ENCODE peak calls at places on chromosomes 1 and 21, in seven cellular contexts. One of them, this sample, is unnamed.

GRCh38 chr1:156025873-156026272 is 5.1 kb upstream of the SSR2 start:
- DNase-seq in skeletal muscle cell: no peak
- DNase-seq in mesothelial cell of epicardium: no peak
- DNase-seq in stromal cell of bone marrow: peak
- DNase-seq in Kasumi-1: peak
- DNase-seq in substantia nigra: peak
- DNase-seq in mucosa of gallbladder: no peak
- DNase-seq in this sample: no peak

GRCh38 chr1:11862890-11863289 is 4.1 kb upstream of the NPPB start:
- DNase-seq in skeletal muscle cell: no peak
- DNase-seq in mesothelial cell of epicardium: no peak
- DNase-seq in stromal cell of bone marrow: no peak
- DNase-seq in Kasumi-1: peak
- DNase-seq in substantia nigra: no peak
- DNase-seq in mucosa of gallbladder: no peak
- DNase-seq in this sample: no peak

GRCh38 chr1:212062832-212063438 is 27.4 kb downstream of the DTL start:
- DNase-seq in skeletal muscle cell: peak
- DNase-seq in mesothelial cell of epicardium: no peak
- DNase-seq in stromal cell of bone marrow: peak
- DNase-seq in Kasumi-1: peak
- DNase-seq in substantia nigra: no peak
- DNase-seq in mucosa of gallbladder: no peak
- DNase-seq in this sample: no peak

GRCh38 chr1:201116091-201116490 is 3.9 kb upstream of the CACNA1S start:
- DNase-seq in skeletal muscle cell: no peak
- DNase-seq in mesothelial cell of epicardium: no peak
- DNase-seq in stromal cell of bone marrow: no peak
- DNase-seq in Kasumi-1: no peak
- DNase-seq in substantia nigra: no peak
- DNase-seq in mucosa of gallbladder: no peak
- DNase-seq in this sample: no peak

GRCh38 chr1:161287482-161288054 is 22.2 kb downstream of the MPZ start:
- DNase-seq in skeletal muscle cell: no peak
- DNase-seq in mesothelial cell of epicardium: no peak
- DNase-seq in stromal cell of bone marrow: no peak
- DNase-seq in Kasumi-1: peak
- DNase-seq in substantia nigra: no peak
- DNase-seq in mucosa of gallbladder: no peak
- DNase-seq in this sample: no peak

GRCh38 chr1:17184822-17185484 is 20.0 kb upstream of the PADI1 start:
- DNase-seq in skeletal muscle cell: no peak
- DNase-seq in mesothelial cell of epicardium: no peak
- DNase-seq in stromal cell of bone marrow: no peak
- DNase-seq in Kasumi-1: no peak
- DNase-seq in substantia nigra: no peak
- DNase-seq in mucosa of gallbladder: no peak
- DNase-seq in this sample: peak

GRCh38 chr1:24204116-24204515 is 17.0 kb upstream of the IFNLR1 start:
- DNase-seq in skeletal muscle cell: no peak
- DNase-seq in mesothelial cell of epicardium: no peak
- DNase-seq in stromal cell of bone marrow: no peak
- DNase-seq in Kasumi-1: no peak
- DNase-seq in substantia nigra: no peak
- DNase-seq in mucosa of gallbladder: no peak
- DNase-seq in this sample: no peak

GRCh38 chr1:2018217-2019161 is 656 bp upstream of the GABRD start:
- DNase-seq in skeletal muscle cell: no peak
- DNase-seq in mesothelial cell of epicardium: no peak
- DNase-seq in stromal cell of bone marrow: no peak
- DNase-seq in Kasumi-1: no peak
- DNase-seq in substantia nigra: no peak
- DNase-seq in mucosa of gallbladder: no peak
- DNase-seq in this sample: no peak

GRCh38 chr1:109356959-109357358 is 40.8 kb downstream of the SORT1 start:
- DNase-seq in skeletal muscle cell: no peak
- DNase-seq in mesothelial cell of epicardium: no peak
- DNase-seq in stromal cell of bone marrow: no peak
- DNase-seq in Kasumi-1: no peak
- DNase-seq in substantia nigra: no peak
- DNase-seq in mucosa of gallbladder: no peak
- DNase-seq in this sample: no peak

GRCh38 chr1:167116174-167116573 is 22.3 kb downstream of the STYXL2 start:
- DNase-seq in skeletal muscle cell: no peak
- DNase-seq in mesothelial cell of epicardium: no peak
- DNase-seq in stromal cell of bone marrow: no peak
- DNase-seq in Kasumi-1: no peak
- DNase-seq in substantia nigra: no peak
- DNase-seq in mucosa of gallbladder: no peak
- DNase-seq in this sample: no peak

GRCh38 chr1:156840880-156841279 is 18.0 kb downstream of the INSRR start:
- DNase-seq in skeletal muscle cell: no peak
- DNase-seq in mesothelial cell of epicardium: no peak
- DNase-seq in stromal cell of bone marrow: no peak
- DNase-seq in Kasumi-1: no peak
- DNase-seq in substantia nigra: no peak
- DNase-seq in mucosa of gallbladder: no peak
- DNase-seq in this sample: no peak

GRCh38 chr1:220151454-220151853 is 57.5 kb downstream of the IARS2 start:
- DNase-seq in skeletal muscle cell: peak
- DNase-seq in mesothelial cell of epicardium: no peak
- DNase-seq in stromal cell of bone marrow: no peak
- DNase-seq in Kasumi-1: no peak
- DNase-seq in substantia nigra: peak
- DNase-seq in mucosa of gallbladder: peak
- DNase-seq in this sample: no peak

GRCh38 chr1:18951416-18951815 is 5.1 kb downstream of the IFFO2 start:
- DNase-seq in skeletal muscle cell: no peak
- DNase-seq in mesothelial cell of epicardium: no peak
- DNase-seq in stromal cell of bone marrow: no peak
- DNase-seq in Kasumi-1: no peak
- DNase-seq in substantia nigra: no peak
- DNase-seq in mucosa of gallbladder: no peak
- DNase-seq in this sample: no peak

GRCh38 chr1:60942291-60942690 is 140.1 kb upstream of the NFIA start:
- DNase-seq in skeletal muscle cell: no peak
- DNase-seq in mesothelial cell of epicardium: no peak
- DNase-seq in stromal cell of bone marrow: no peak
- DNase-seq in Kasumi-1: no peak
- DNase-seq in substantia nigra: no peak
- DNase-seq in mucosa of gallbladder: no peak
- DNase-seq in this sample: no peak

GRCh38 chr1:187264995-187265602 is 436.4 kb downstream of the PLA2G4A start:
- DNase-seq in skeletal muscle cell: peak
- DNase-seq in mesothelial cell of epicardium: peak
- DNase-seq in stromal cell of bone marrow: peak
- DNase-seq in Kasumi-1: peak
- DNase-seq in substantia nigra: peak
- DNase-seq in mucosa of gallbladder: peak
- DNase-seq in this sample: no peak

GRCh38 chr1:119008483-119009299 is 20.5 kb upstream of the TBX15 start:
- DNase-seq in skeletal muscle cell: no peak
- DNase-seq in mesothelial cell of epicardium: no peak
- DNase-seq in stromal cell of bone marrow: no peak
- DNase-seq in Kasumi-1: peak
- DNase-seq in substantia nigra: no peak
- DNase-seq in mucosa of gallbladder: peak
- DNase-seq in this sample: no peak

GRCh38 chr21:21907271-21907670 is 909.1 kb downstream of the NCAM2 start:
- DNase-seq in skeletal muscle cell: no peak
- DNase-seq in mesothelial cell of epicardium: no peak
- DNase-seq in stromal cell of bone marrow: no peak
- DNase-seq in Kasumi-1: no peak
- DNase-seq in substantia nigra: no peak
- DNase-seq in mucosa of gallbladder: no peak
- DNase-seq in this sample: no peak

GRCh38 chr1:16248603-16249534 is 11.9 kb upstream of the CPLANE2 start:
- DNase-seq in skeletal muscle cell: peak
- DNase-seq in mesothelial cell of epicardium: peak
- DNase-seq in stromal cell of bone marrow: peak
- DNase-seq in Kasumi-1: peak
- DNase-seq in substantia nigra: peak
- DNase-seq in mucosa of gallbladder: peak
- DNase-seq in this sample: peak

GRCh38 chr21:18468775-18469174 is 65.2 kb upstream of the TMPRSS15 start:
- DNase-seq in skeletal muscle cell: no peak
- DNase-seq in mesothelial cell of epicardium: no peak
- DNase-seq in stromal cell of bone marrow: no peak
- DNase-seq in Kasumi-1: no peak
- DNase-seq in substantia nigra: no peak
- DNase-seq in mucosa of gallbladder: no peak
- DNase-seq in this sample: no peak

GRCh38 chr1:243253211-243253926 is 1.7 kb downstream of the CEP170 start:
- DNase-seq in skeletal muscle cell: no peak
- DNase-seq in mesothelial cell of epicardium: no peak
- DNase-seq in stromal cell of bone marrow: no peak
- DNase-seq in Kasumi-1: no peak
- DNase-seq in substantia nigra: no peak
- DNase-seq in mucosa of gallbladder: no peak
- DNase-seq in this sample: no peak

GRCh38 chr1:76425843-76426145 is 351.2 kb downstream of the ST6GALNAC3 start:
- DNase-seq in skeletal muscle cell: peak
- DNase-seq in mesothelial cell of epicardium: no peak
- DNase-seq in stromal cell of bone marrow: no peak
- DNase-seq in Kasumi-1: no peak
- DNase-seq in substantia nigra: no peak
- DNase-seq in mucosa of gallbladder: no peak
- DNase-seq in this sample: no peak

GRCh38 chr1:115828101-115829022 is 12.6 kb downstream of the NHLH2 start:
- DNase-seq in skeletal muscle cell: peak
- DNase-seq in mesothelial cell of epicardium: peak
- DNase-seq in stromal cell of bone marrow: no peak
- DNase-seq in Kasumi-1: no peak
- DNase-seq in substantia nigra: peak
- DNase-seq in mucosa of gallbladder: no peak
- DNase-seq in this sample: peak

GRCh38 chr21:39581414-39581813 is 31.3 kb upstream of the B3GALT5 start:
- DNase-seq in skeletal muscle cell: no peak
- DNase-seq in mesothelial cell of epicardium: no peak
- DNase-seq in stromal cell of bone marrow: no peak
- DNase-seq in Kasumi-1: no peak
- DNase-seq in substantia nigra: no peak
- DNase-seq in mucosa of gallbladder: no peak
- DNase-seq in this sample: no peak

GRCh38 chr1:58390051-58390450 is 156.5 kb downstream of the OMA1 start:
- DNase-seq in skeletal muscle cell: no peak
- DNase-seq in mesothelial cell of epicardium: no peak
- DNase-seq in stromal cell of bone marrow: no peak
- DNase-seq in Kasumi-1: no peak
- DNase-seq in substantia nigra: no peak
- DNase-seq in mucosa of gallbladder: no peak
- DNase-seq in this sample: no peak

GRCh38 chr1:150688786-150689185 is 8.2 kb downstream of the GOLPH3L start:
- DNase-seq in skeletal muscle cell: no peak
- DNase-seq in mesothelial cell of epicardium: no peak
- DNase-seq in stromal cell of bone marrow: no peak
- DNase-seq in Kasumi-1: no peak
- DNase-seq in substantia nigra: no peak
- DNase-seq in mucosa of gallbladder: no peak
- DNase-seq in this sample: no peak

GRCh38 chr1:109979489-109980091 is 5.0 kb upstream of the AHCYL1 start:
- DNase-seq in skeletal muscle cell: no peak
- DNase-seq in mesothelial cell of epicardium: no peak
- DNase-seq in stromal cell of bone marrow: peak
- DNase-seq in Kasumi-1: no peak
- DNase-seq in substantia nigra: no peak
- DNase-seq in mucosa of gallbladder: peak
- DNase-seq in this sample: no peak

GRCh38 chr1:18319099-18319498 is 161.6 kb upstream of the KLHDC7A start:
- DNase-seq in skeletal muscle cell: no peak
- DNase-seq in mesothelial cell of epicardium: no peak
- DNase-seq in stromal cell of bone marrow: no peak
- DNase-seq in Kasumi-1: no peak
- DNase-seq in substantia nigra: no peak
- DNase-seq in mucosa of gallbladder: no peak
- DNase-seq in this sample: no peak

GRCh38 chr1:203880606-203881005 is 19.2 kb downstream of the SNRPE start:
- DNase-seq in skeletal muscle cell: no peak
- DNase-seq in mesothelial cell of epicardium: no peak
- DNase-seq in stromal cell of bone marrow: no peak
- DNase-seq in Kasumi-1: no peak
- DNase-seq in substantia nigra: no peak
- DNase-seq in mucosa of gallbladder: no peak
- DNase-seq in this sample: no peak

GRCh38 chr1:208177656-208178055 is 66.5 kb downstream of the PLXNA2 start:
- DNase-seq in skeletal muscle cell: no peak
- DNase-seq in mesothelial cell of epicardium: no peak
- DNase-seq in stromal cell of bone marrow: no peak
- DNase-seq in Kasumi-1: no peak
- DNase-seq in substantia nigra: no peak
- DNase-seq in mucosa of gallbladder: peak
- DNase-seq in this sample: no peak

GRCh38 chr1:94602312-94602711 is 60.8 kb upstream of the F3 start:
- DNase-seq in skeletal muscle cell: no peak
- DNase-seq in mesothelial cell of epicardium: no peak
- DNase-seq in stromal cell of bone marrow: no peak
- DNase-seq in Kasumi-1: peak
- DNase-seq in substantia nigra: no peak
- DNase-seq in mucosa of gallbladder: peak
- DNase-seq in this sample: no peak

GRCh38 chr1:160620942-160621632 is 25.8 kb downstream of the SLAMF1 start:
- DNase-seq in skeletal muscle cell: no peak
- DNase-seq in mesothelial cell of epicardium: no peak
- DNase-seq in stromal cell of bone marrow: no peak
- DNase-seq in Kasumi-1: no peak
- DNase-seq in substantia nigra: no peak
- DNase-seq in mucosa of gallbladder: no peak
- DNase-seq in this sample: no peak